ENCODE peak calls at places on chromosomes 4 and X, in six cellular contexts. M is HCT116, F is breast epithelium, A is suprapubic skin, Z is SK-N-SH, K is prostate gland. H is an unnamed sample. For H3K4me1, the result is how much of the 10 kb centered on the place peaks cover.

GRCh38 chrX:63784346-63784901 is 590 bp downstream of the ARHGEF9 start:
- DNase-seq in F (no peak), Z (no peak), A (no peak), K (no peak), M (no peak), H (no peak)

GRCh38 chrX:38192007-38192625 is 28.6 kb downstream of the SRPX start:
- DNase-seq in K (peak), F (no peak), Z (peak), A (no peak), M (no peak), H (no peak)

GRCh38 chr4:8525383-8526120 is 54.6 kb upstream of the GPR78 start:
- DNase-seq in Z (no peak), K (no peak), F (no peak), M (no peak), A (no peak), H (peak)

GRCh38 chr4:26010266-26010665 is 96.2 kb downstream of the SMIM20 start:
- DNase-seq in K (no peak), F (no peak), Z (no peak), M (no peak), A (no peak), H (no peak)

GRCh38 chrX:39705299-39705698 is 392.5 kb downstream of the BCOR start:
- DNase-seq in Z (no peak), F (peak), A (no peak), K (peak), M (peak), H (no peak)

GRCh38 chr4:148955926-148956325 is 513.7 kb upstream of the NR3C2 start:
- DNase-seq in A (no peak), M (no peak), Z (no peak), K (no peak), F (no peak), H (no peak)

GRCh38 chrX:151825927-151826471 is 86.7 kb upstream of the MAGEA4 start:
- DNase-seq in A (no peak), Z (no peak), F (no peak), M (no peak), K (no peak), H (no peak)

GRCh38 chrX:17030580-17031285 is 84.3 kb downstream of the REPS2 start:
- DNase-seq in F (no peak), A (no peak), M (no peak), K (no peak), Z (no peak), H (no peak)

GRCh38 chr4:81257021-81257420 is 42.0 kb upstream of the PRKG2 start:
- DNase-seq in K (no peak), M (no peak), A (no peak), Z (no peak), F (no peak), H (no peak)

GRCh38 chr4:13856387-13856786 is 228.9 kb upstream of the BOD1L1 start:
- DNase-seq in M (no peak), K (no peak), Z (no peak), A (no peak), F (no peak), H (no peak)

GRCh38 chrX:15749642-15750610 is 11.9 kb downstream of the CA5B start:
- DNase-seq in F (no peak), Z (no peak), A (no peak), M (no peak), K (no peak), H (no peak)

GRCh38 chrX:105502336-105502735 is 281.8 kb upstream of the TEX13A start:
- DNase-seq in Z (no peak), A (no peak), F (no peak), M (no peak), K (no peak), H (no peak)

GRCh38 chr4:91267543-91267942 is 1036.2 kb upstream of the GRID2 start:
- DNase-seq in Z (no peak), F (no peak), M (no peak), K (no peak), A (no peak), H (no peak)

GRCh38 chr4:146311238-146311970 is 97.1 kb downstream of the REELD1 start:
- DNase-seq in K (no peak), A (no peak), Z (peak), M (no peak), F (no peak), H (no peak)

GRCh38 chrX:136812286-136812685 is 31.6 kb upstream of the ARHGEF6 start:
- DNase-seq in A (no peak), F (no peak), Z (no peak), M (no peak), K (no peak), H (no peak)

GRCh38 chr4:162061214-162061613 is 102.6 kb downstream of the FSTL5 start:
- DNase-seq in K (no peak), Z (no peak), M (peak), A (no peak), F (no peak), H (no peak)

GRCh38 chr4:143586080-143586479 is 72.6 kb downstream of the SMARCA5 start:
- DNase-seq in A (no peak), K (no peak), F (no peak), Z (no peak), M (no peak), H (no peak)

GRCh38 chr4:55409468-55410171 is 13.9 kb downstream of the TMEM165 start:
- DNase-seq in A (no peak), K (no peak), F (no peak), Z (no peak), M (no peak), H (no peak)

GRCh38 chrX:79259073-79259689 is 108.0 kb downstream of the ITM2A start:
- DNase-seq in F (no peak), M (no peak), K (no peak), Z (no peak), A (no peak), H (no peak)

GRCh38 chr4:2084316-2084715 is 25.2 kb downstream of the NAT8L start:
- DNase-seq in K (no peak), F (peak), M (no peak), Z (no peak), A (peak), H (peak)

GRCh38 chr4:102404551-102404969 is 59.3 kb upstream of the SLC39A8 start:
- DNase-seq in F (no peak), K (peak), A (no peak), M (no peak), Z (no peak), H (no peak)

GRCh38 chr4:42750091-42750490 is 93.2 kb upstream of the ATP8A1 start:
- DNase-seq in M (no peak), Z (peak), A (no peak), F (no peak), K (peak), H (no peak)

GRCh38 chrX:72169008-72169728 is 12.4 kb upstream of the PIN4 start:
- DNase-seq in A (no peak), M (no peak), F (no peak), K (no peak), Z (no peak), H (no peak)

GRCh38 chrX:74924449-74925209 is 623 bp downstream of the NEXMIF start:
- DNase-seq in F (peak), M (no peak), A (peak), K (peak), Z (peak), H (peak)

GRCh38 chr4:32569844-32570243 is 1849.7 kb downstream of the PCDH7 start:
- DNase-seq in M (no peak), F (no peak), A (no peak), K (no peak), Z (no peak), H (no peak)

GRCh38 chr4:153383131-153383530 is 38.6 kb downstream of the MND1 start:
- DNase-seq in M (no peak), K (no peak), Z (no peak), A (no peak), F (no peak), H (no peak)

GRCh38 chrX:152893631-152894610 is 3.9 kb upstream of the ZNF185 start:
- DNase-seq in Z (no peak), K (no peak), A (no peak), M (no peak), F (no peak), H (peak)

GRCh38 chrX:77572322-77572721 is 125.1 kb downstream of the FGF16 start:
- DNase-seq in K (no peak), F (no peak), A (no peak), Z (no peak), M (no peak), H (no peak)

GRCh38 chrX:100409316-100410082 is 574 bp downstream of the PCDH19 start:
- DNase-seq in Z (peak), A (no peak), M (no peak), F (no peak), K (no peak), H (no peak)

GRCh38 chr4:142875117-142875516 is 29.0 kb upstream of the INPP4B start:
- DNase-seq in F (no peak), A (no peak), M (no peak), Z (no peak), K (no peak), H (no peak)

GRCh38 chrX:122076241-122076640 is 1028.8 kb downstream of the GLUD2 start:
- DNase-seq in Z (no peak), A (no peak), K (no peak), M (no peak), F (no peak), H (no peak)

GRCh38 chr4:7960790-7961655 is 21.4 kb upstream of the AFAP1 start:
- DNase-seq in K (peak), Z (peak), F (no peak), M (no peak), A (no peak), H (no peak)

GRCh38 chrX:43003204-43003565 is 225.2 kb upstream of the PPP1R2C start:
- DNase-seq in K (no peak), F (no peak), M (no peak), Z (no peak), A (no peak), H (no peak)

GRCh38 chrX:12949927-12950656 is 24.8 kb upstream of the TMSB4X start:
- DNase-seq in F (peak), M (no peak), K (peak), A (peak), Z (no peak), H (peak)

GRCh38 chrX:125103693-125104092 is 216.0 kb upstream of the TEX13C start:
- DNase-seq in F (no peak), A (no peak), M (no peak), K (no peak), Z (no peak), H (peak)

GRCh38 chr4:153426207-153426886 is 39.8 kb upstream of the TMEM131L start:
- DNase-seq in M (no peak), F (no peak), K (no peak), A (no peak), Z (no peak), H (no peak)

GRCh38 chr4:188727746-188728145 is 588.5 kb downstream of the TRIML1 start:
- DNase-seq in Z (no peak), F (no peak), K (no peak), M (no peak), A (no peak), H (no peak)

GRCh38 chr4:84498203-84499026 is 677 bp downstream of the NKX6-1 start:
- DNase-seq in A (no peak), F (no peak), M (peak), K (no peak), Z (peak), H (no peak)
- TF ChIP-seq POLR2AphosphoS5 in A (no peak), F (no peak), M (no peak), K (no peak), Z (no peak), H (no peak)

DNA sequence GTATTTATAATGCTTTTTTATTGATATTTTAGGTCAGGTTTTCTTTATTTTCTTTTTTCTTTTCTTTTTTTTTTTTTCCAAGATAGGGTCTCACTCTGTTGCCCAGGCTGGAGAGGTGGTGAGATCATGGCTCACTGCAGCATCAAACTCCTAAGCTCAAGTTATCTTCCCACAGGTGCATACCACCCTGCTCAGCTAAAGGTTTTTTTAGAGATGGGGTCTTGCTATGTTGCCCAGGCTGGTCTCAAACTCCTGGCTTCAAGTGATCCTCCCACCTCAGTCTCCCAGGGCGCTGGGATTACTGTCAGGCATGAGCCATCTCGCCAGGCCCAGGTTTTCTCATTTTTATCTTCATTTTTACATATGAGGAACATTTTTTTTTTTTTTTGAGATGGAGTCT is 3.3 kb downstream of the WDR44 start:
- DNase-seq in M (no peak), K (no peak), F (no peak), A (no peak), Z (no peak), H (no peak)
- H3K4me1 ChIP-seq in M (under half), K (under half), F (under half), A (under half), Z (under half), H (under half)

GRCh38 chr4:140253556-140254027 is 99.6 kb upstream of the MAML3 start:
- DNase-seq in A (no peak), F (no peak), M (no peak), K (no peak), Z (no peak), H (no peak)

GRCh38 chr4:140250989-140251552 is 97.1 kb upstream of the MAML3 start:
- DNase-seq in F (no peak), K (no peak), M (no peak), A (no peak), Z (no peak), H (no peak)

GRCh38 chr4:140252742-140253555 is 99.0 kb upstream of the MAML3 start:
- DNase-seq in A (peak), Z (peak), M (peak), F (peak), K (peak), H (peak)

GRCh38 chr4:140251566-140251965 is 97.6 kb upstream of the MAML3 start:
- DNase-seq in A (no peak), F (no peak), K (no peak), Z (no peak), M (no peak), H (no peak)

DNA sequence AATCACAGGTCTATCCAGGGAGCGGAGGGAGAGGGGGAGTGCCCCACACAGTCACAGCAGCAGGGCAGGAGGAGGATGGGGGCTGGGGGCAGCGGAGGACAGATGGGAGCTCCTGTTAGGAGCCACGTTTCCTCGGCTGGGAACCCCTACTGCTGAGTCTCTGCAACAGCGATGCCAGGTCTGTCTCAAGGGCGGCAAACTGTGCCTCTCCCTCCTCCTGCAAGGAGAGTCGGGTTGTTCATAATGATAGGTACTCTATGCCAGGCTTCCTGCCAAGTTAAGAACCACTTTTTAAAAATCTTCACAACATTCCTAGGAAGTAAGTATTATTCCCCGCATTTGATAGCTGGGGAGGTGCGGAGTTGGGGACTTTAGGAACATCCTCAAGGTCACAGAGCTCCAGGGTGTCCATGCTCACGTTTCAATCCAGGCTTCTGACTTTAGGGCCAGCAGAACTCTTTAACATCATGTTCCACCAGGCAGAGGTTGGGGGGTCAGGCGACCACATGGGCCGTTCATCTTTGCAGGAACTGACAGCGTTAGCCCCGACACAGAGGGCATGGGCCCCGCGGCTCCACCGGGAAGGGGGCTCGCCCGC is 98.3 kb upstream of the MAML3 start:
- DNase-seq in F (no peak), M (no peak), K (peak), A (no peak), Z (peak), H (no peak)
- TF ChIP-seq CTCF in F (no peak), M (no peak), K (no peak), A (no peak), Z (no peak), H (no peak)

DNA sequence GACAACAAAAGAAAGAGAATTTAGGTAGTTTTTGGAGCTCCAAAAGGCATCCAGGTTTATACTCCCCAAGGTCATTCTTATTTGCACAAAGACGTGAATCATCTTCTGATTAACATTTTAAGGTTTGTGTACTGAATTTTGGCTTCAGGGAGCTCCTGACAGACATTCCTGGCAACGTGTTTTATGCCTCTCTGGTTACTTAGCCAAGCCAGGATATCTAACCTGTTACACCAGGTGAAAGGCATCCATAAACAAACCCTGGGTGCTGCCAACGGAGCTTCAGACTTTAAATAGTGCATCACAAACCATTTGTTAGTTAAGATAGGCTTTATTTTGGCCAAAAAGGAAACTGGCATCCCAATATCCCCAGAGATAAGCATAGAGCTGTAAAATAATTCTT is 997.3 kb downstream of the ARAP2 start:
- DNase-seq in A (no peak), Z (no peak), K (no peak), M (no peak), F (no peak), H (no peak)
- TF ChIP-seq POLR2AphosphoS5 in A (no peak), Z (no peak), K (no peak), M (no peak), F (no peak), H (no peak)